ENCODE peak calls at places on chromosome 10, in six cellular contexts. C is neuronal stem cell, H is H9, M is IMR-90, T is mesendoderm, V is mesenchymal stem cell. E is an unnamed sample.

GRCh38 chr10:133313192-133313591 is 4.5 kb downstream of the ZNF511 start:
- DNase-seq in C (no peak), M (no peak), V (no peak), T (no peak), H (no peak), E (no peak)

GRCh38 chr10:35908451-35908850 is 266.4 kb upstream of the FZD8 start:
- DNase-seq in V (no peak), H (no peak), M (peak; percentile 62), T (no peak), C (no peak), E (no peak)

GRCh38 chr10:17236468-17236886 is 8.4 kb downstream of the VIM start:
- DNase-seq in M (no peak), T (no peak), H (no peak), V (peak; percentile 51), C (no peak), E (no peak)

GRCh38 chr10:112789248-112789647 is 160.8 kb upstream of the TCF7L2 start:
- DNase-seq in C (no peak), M (no peak), V (no peak), T (no peak), H (no peak), E (no peak)

GRCh38 chr10:60135020-60135419 is 228.7 kb upstream of the CCDC6 start:
- DNase-seq in C (no peak), M (no peak), T (no peak), H (no peak), V (peak; percentile 25), E (no peak)

GRCh38 chr10:34427911-34428216 is 387.2 kb downstream of the PARD3 start:
- DNase-seq in H (no peak), M (no peak), T (peak; percentile 56), V (no peak), C (no peak), E (no peak)

GRCh38 chr10:22335204-22335956 is 9.9 kb upstream of the SPAG6 start:
- DNase-seq in T (peak; percentile 82), C (no peak), M (peak; percentile 52), V (peak; percentile 74), H (peak; percentile 71), E (peak; percentile 78)

GRCh38 chr10:50607526-50607925 is 16.2 kb downstream of the SGMS1 start:
- DNase-seq in M (no peak), V (no peak), C (no peak), H (no peak), T (no peak), E (no peak)

GRCh38 chr10:36730316-36730715 is 395.1 kb upstream of the ANKRD30A start:
- DNase-seq in H (no peak), M (peak; percentile 35), V (no peak), C (no peak), T (no peak), E (no peak)

GRCh38 chr10:52229271-52229931 is 84.7 kb upstream of the DKK1 start:
- DNase-seq in V (peak; percentile 37), C (no peak), M (peak; percentile 63), T (no peak), H (no peak), E (no peak)

GRCh38 chr10:31028076-31028475 is 3.6 kb downstream of the ZNF438 start:
- DNase-seq in M (no peak), C (no peak), H (no peak), V (no peak), T (no peak), E (no peak)

GRCh38 chr10:116304923-116305322 is 19.3 kb upstream of the CCDC172 start:
- DNase-seq in H (no peak), V (no peak), T (no peak), C (no peak), M (no peak), E (no peak)

GRCh38 chr10:113988535-113988934 is 55.1 kb upstream of the ADRB1 start:
- DNase-seq in H (no peak), V (no peak), M (no peak), C (no peak), T (no peak), E (no peak)

GRCh38 chr10:119105155-119105554 is 1.2 kb downstream of the DENND10 start:
- DNase-seq in V (no peak), C (no peak), H (no peak), T (no peak), M (no peak), E (no peak)
- H2BK15ac ChIP-seq in V (no peak overlapping the region), C (no peak overlapping the region), H (no peak overlapping the region), T (no peak overlapping the region), M (no peak overlapping the region), E (no peak overlapping the region)

GRCh38 chr10:84429926-84430520 is 101.6 kb downstream of the CCSER2 start:
- DNase-seq in V (peak; percentile 50), T (peak; percentile 91), M (peak; percentile 47), H (peak; percentile 88), C (peak; percentile 49), E (peak; percentile 87)

GRCh38 chr10:84427903-84428650 is 99.7 kb downstream of the CCSER2 start:
- DNase-seq in H (no peak), V (peak; percentile 22), T (peak; percentile 61), C (no peak), M (peak; percentile 48), E (no peak)

GRCh38 chr10:84428711-84429110 is 100.3 kb downstream of the CCSER2 start:
- DNase-seq in V (no peak), C (no peak), H (no peak), T (no peak), M (peak; percentile 6), E (no peak)

GRCh38 chr10:84423729-84424128 is 95.3 kb downstream of the CCSER2 start:
- DNase-seq in V (peak; percentile 7), M (peak; percentile 35), H (no peak), T (no peak), C (no peak), E (no peak)

GRCh38 chr10:84424731-84425165 is 96.4 kb downstream of the CCSER2 start:
- DNase-seq in H (no peak), C (no peak), M (peak; percentile 98), V (peak; percentile 96), T (peak; percentile 64), E (no peak)
- H2BK15ac ChIP-seq in H (no peak overlapping the region), C (no peak overlapping the region), M (peak overlapping the region; percentile 32), V (no peak overlapping the region), T (no peak overlapping the region), E (no peak overlapping the region)

DNA sequence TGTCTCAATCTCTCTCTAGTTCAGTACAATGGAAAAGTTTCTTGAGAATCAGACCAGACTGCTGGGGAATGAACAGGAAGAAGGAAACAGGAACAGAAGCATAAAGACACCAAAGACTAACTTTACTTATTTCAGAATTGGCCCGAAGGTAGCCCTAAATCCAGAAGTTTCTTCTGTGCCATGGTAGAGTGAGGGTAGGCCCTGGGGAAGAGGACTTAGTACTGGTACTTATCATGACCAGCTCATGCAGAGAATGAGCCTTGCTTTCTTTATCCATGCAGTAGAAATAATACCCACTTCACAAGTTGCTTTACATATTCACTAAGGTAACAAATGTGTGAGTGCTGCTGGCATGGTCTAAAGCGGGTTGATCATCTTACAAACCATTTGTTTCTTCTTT is 153.8 kb downstream of the CELF2 start:
- DNase-seq in V (no peak), M (no peak), C (no peak), T (no peak), H (no peak), E (no peak)
- H2BK15ac ChIP-seq in V (no peak overlapping the region), M (no peak overlapping the region), C (no peak overlapping the region), T (no peak overlapping the region), H (no peak overlapping the region), E (no peak overlapping the region)

DNA sequence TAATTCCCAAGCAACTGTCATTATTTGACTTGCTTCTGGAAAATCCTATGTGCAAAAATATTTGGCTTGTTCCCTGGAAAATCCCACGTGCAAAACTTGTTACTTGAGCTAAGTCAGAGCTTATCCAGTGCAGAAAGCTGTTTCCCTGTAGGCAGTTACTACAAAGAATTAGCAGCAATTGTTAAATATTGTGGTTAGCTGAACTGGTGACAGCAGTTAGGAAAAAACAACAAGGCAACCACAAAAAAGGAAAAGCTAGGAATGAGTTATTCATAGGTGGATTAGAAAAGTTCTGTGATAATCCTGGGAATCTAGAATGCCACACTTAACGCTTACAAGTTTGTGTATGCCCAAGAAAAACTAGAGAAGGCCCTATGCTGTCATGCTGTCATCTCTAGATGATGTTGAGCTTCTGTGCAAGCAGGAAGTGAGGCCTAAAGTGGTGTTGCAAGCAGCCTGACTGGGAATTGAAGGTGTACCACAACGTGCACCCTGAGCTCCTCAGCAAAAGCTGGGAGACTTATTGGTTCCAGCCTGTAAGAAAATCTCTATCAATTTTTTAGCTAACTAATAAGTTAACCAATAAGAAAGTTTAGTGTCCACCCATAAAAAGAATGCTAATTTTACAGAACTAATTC is 738.6 kb upstream of the LRRTM3 start:
- DNase-seq in H (no peak), T (no peak), C (no peak), M (no peak), V (peak; percentile 4), E (no peak)
- H2BK15ac ChIP-seq in H (no peak overlapping the region), T (no peak overlapping the region), C (no peak overlapping the region), M (no peak overlapping the region), V (no peak overlapping the region), E (no peak overlapping the region)

GRCh38 chr10:7159517-7159916 is 251.3 kb downstream of the SFMBT2 start:
- DNase-seq in M (no peak), V (no peak), C (no peak), H (no peak), T (no peak), E (no peak)
- H2BK15ac ChIP-seq in M (no peak overlapping the region), V (no peak overlapping the region), C (no peak overlapping the region), H (no peak overlapping the region), T (no peak overlapping the region), E (no peak overlapping the region)